ENCODE peak calls at places on chromosome 3, in eight cellular contexts. P is A549, H is GM06990, Q is choroid plexus epithelial cell, T is sigmoid colon, F is body of pancreas, L is upper lobe of right lung, C is brain microvascular endothelial cell. J is an unnamed sample.

GRCh38 chr3:46297658-46298423 is 55.6 kb downstream of the CCR3 start:
- DNase-seq in P (no peak), H (no peak), Q (no peak), T (no peak), F (peak), L (no peak), C (no peak), J (no peak)

GRCh38 chr3:149541091-149541491 is 66.6 kb downstream of the TM4SF4 start:
- DNase-seq in P (peak), H (no peak), Q (peak), T (no peak), F (no peak), L (no peak), C (peak), J (peak)

GRCh38 chr3:12897537-12898289 is 56.3 kb upstream of the RPL32 start:
- DNase-seq in P (no peak), H (no peak), Q (peak), T (no peak), F (no peak), L (no peak), C (no peak), J (no peak)

GRCh38 chr3:107999215-107999775 is 91.5 kb downstream of the CD47 start:
- DNase-seq in P (no peak), H (no peak), Q (no peak), T (no peak), F (no peak), L (no peak), C (no peak), J (no peak)

GRCh38 chr3:47399016-47399415 is 18.2 kb downstream of the PTPN23 start:
- DNase-seq in P (no peak), H (no peak), Q (no peak), T (no peak), F (no peak), L (no peak), C (no peak), J (no peak)

GRCh38 chr3:45417949-45418847 is 29.8 kb downstream of the LARS2 start:
- DNase-seq in P (no peak), H (no peak), Q (no peak), T (no peak), F (peak), L (no peak), C (no peak), J (no peak)

GRCh38 chr3:72517804-72518442 is 330.3 kb downstream of the SHQ1 start:
- DNase-seq in P (no peak), H (no peak), Q (peak), T (no peak), F (no peak), L (no peak), C (no peak), J (peak)

GRCh38 chr3:183489455-183490210 is 61.2 kb upstream of the MCF2L2 start:
- DNase-seq in P (no peak), H (no peak), Q (peak), T (no peak), F (no peak), L (no peak), C (no peak), J (peak)

GRCh38 chr3:49713336-49714105 is 6.0 kb downstream of the AMIGO3 start:
- DNase-seq in P (no peak), H (no peak), Q (no peak), T (peak), F (no peak), L (peak), C (no peak), J (no peak)

GRCh38 chr3:60542981-60543380 is 708.3 kb downstream of the FHIT start:
- DNase-seq in P (no peak), H (no peak), Q (no peak), T (peak), F (no peak), L (no peak), C (no peak), J (no peak)

GRCh38 chr3:56525291-56525690 is 31.7 kb upstream of the CCDC66 start:
- DNase-seq in P (no peak), H (no peak), Q (no peak), T (no peak), F (no peak), L (no peak), C (no peak), J (no peak)

GRCh38 chr3:127672429-127673190 is at the start of gene ABTB1:
- DNase-seq in P (peak), H (peak), Q (peak), T (peak), F (peak), L (peak), C (peak), J (peak)

GRCh38 chr3:53219897-53220483 is 35.8 kb downstream of the TKT start:
- DNase-seq in P (peak), H (peak), Q (peak), T (peak), F (peak), L (peak), C (peak), J (peak)

GRCh38 chr3:101611023-101611422 is 37.0 kb downstream of the PCNP start:
- DNase-seq in P (no peak), H (no peak), Q (no peak), T (no peak), F (no peak), L (no peak), C (no peak), J (no peak)

GRCh38 chr3:32569540-32570425 is 875 bp downstream of the DYNC1LI1 start:
- DNase-seq in P (peak), H (peak), Q (peak), T (peak), F (peak), L (peak), C (peak), J (peak)

GRCh38 chr3:136186330-136186729 is 9.8 kb downstream of the MSL2 start:
- DNase-seq in P (no peak), H (no peak), Q (peak), T (no peak), F (peak), L (no peak), C (no peak), J (no peak)

GRCh38 chr3:111616417-111617105 is 21.4 kb upstream of the ZBED2 start:
- DNase-seq in P (no peak), H (peak), Q (peak), T (no peak), F (no peak), L (no peak), C (peak), J (no peak)

DNA sequence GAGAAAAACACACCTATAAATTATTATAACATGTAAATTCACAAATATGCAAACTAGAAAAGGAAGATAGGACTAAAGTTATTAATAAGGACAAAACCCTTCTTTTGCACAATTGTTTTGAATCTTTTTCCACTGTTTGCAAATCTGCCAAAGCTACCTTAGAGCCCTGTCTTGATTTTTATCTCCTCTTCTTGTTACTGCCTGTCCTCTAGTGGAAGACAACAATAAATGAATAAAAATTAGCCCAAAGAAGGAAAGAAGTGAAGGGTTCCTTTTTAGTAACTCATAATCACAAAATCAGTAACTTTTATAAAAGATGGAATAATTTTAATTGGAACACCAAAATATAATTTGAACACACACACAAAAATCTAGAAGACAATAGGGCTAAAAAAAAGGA is 2.7 kb downstream of the CD200R1 start:
- DNase-seq in P (no peak), H (no peak), Q (no peak), T (no peak), F (no peak), L (no peak), C (no peak), J (no peak)
- TF ChIP-seq CTCF in P (no peak), H (peak), Q (no peak), T (no peak), F (no peak), L (no peak), C (no peak), J (no peak)

GRCh38 chr3:79263423-79263822 is 504.4 kb downstream of the ROBO1 start:
- DNase-seq in P (no peak), H (no peak), Q (peak), T (no peak), F (no peak), L (no peak), C (no peak), J (no peak)
- H3K4me3 ChIP-seq in P (no peak), H (no peak), Q (no peak), T (no peak), F (no peak), L (no peak), C (no peak), J (no peak)

GRCh38 chr3:123373535-123373987 is 75.3 kb downstream of the ADCY5 start:
- DNase-seq in P (no peak), H (no peak), Q (no peak), T (peak), F (no peak), L (peak), C (no peak), J (no peak)

GRCh38 chr3:123376451-123377172 is 72.3 kb downstream of the ADCY5 start:
- DNase-seq in P (no peak), H (no peak), Q (no peak), T (peak), F (no peak), L (peak), C (no peak), J (no peak)

GRCh38 chr3:123377173-123377740 is 71.6 kb downstream of the ADCY5 start:
- DNase-seq in P (no peak), H (no peak), Q (no peak), T (peak), F (no peak), L (peak), C (no peak), J (no peak)

GRCh38 chr3:123374016-123374415 is 74.9 kb downstream of the ADCY5 start:
- DNase-seq in P (no peak), H (no peak), Q (no peak), T (peak), F (no peak), L (peak), C (no peak), J (no peak)

GRCh38 chr3:123375014-123375940 is 73.6 kb downstream of the ADCY5 start:
- DNase-seq in P (no peak), H (no peak), Q (peak), T (peak), F (no peak), L (peak), C (no peak), J (no peak)
- TF ChIP-seq CTCF in P (no peak), H (no peak), Q (peak), T (no peak), F (no peak), L (no peak), C (peak), J (no peak)

GRCh38 chr3:11273945-11274344 is 1.7 kb downstream of the ATG7 start:
- DNase-seq in P (no peak), H (no peak), Q (peak), T (no peak), F (peak), L (no peak), C (no peak), J (no peak)
- H3K4me3 ChIP-seq in P (no peak), H (no peak), Q (no peak), T (no peak), F (no peak), L (no peak), C (no peak), J (no peak)